ENCODE peak calls at places on chromosomes 12 and 14, in six cellular contexts. One of them, this sample, is unnamed.
A peak's percentile ranks its signal among the peaks of the same experiment; 100 is the strongest.

GRCh38 chr12:64240781-64241180 is 18.7 kb upstream of the KICS2 start:
- DNase-seq in right lobe of liver: no peak
- DNase-seq in cardiac muscle cell: no peak
- DNase-seq in left ventricle myocardium inferior: no peak
- DNase-seq in IMR-90: no peak
- DNase-seq in astrocyte of the spinal cord: no peak
- DNase-seq in this sample: no peak

GRCh38 chr12:103517161-103517560 is 21.4 kb upstream of the C12orf42 start:
- DNase-seq in astrocyte of the spinal cord: no peak
- DNase-seq in cardiac muscle cell: no peak
- DNase-seq in left ventricle myocardium inferior: no peak
- DNase-seq in right lobe of liver: no peak
- DNase-seq in IMR-90: no peak
- DNase-seq in this sample: no peak

GRCh38 chr14:75821828-75822521 is 159.8 kb downstream of the TGFB3 start:
- DNase-seq in cardiac muscle cell: no peak
- DNase-seq in left ventricle myocardium inferior: no peak
- DNase-seq in right lobe of liver: no peak
- DNase-seq in IMR-90: peak; percentile 52
- DNase-seq in astrocyte of the spinal cord: no peak
- DNase-seq in this sample: no peak

GRCh38 chr14:90894241-90894640 is 78.0 kb upstream of the TTC7B start:
- DNase-seq in astrocyte of the spinal cord: no peak
- DNase-seq in left ventricle myocardium inferior: no peak
- DNase-seq in right lobe of liver: no peak
- DNase-seq in IMR-90: no peak
- DNase-seq in cardiac muscle cell: no peak
- DNase-seq in this sample: no peak

GRCh38 chr12:47903151-47903611 is 1.6 kb downstream of the VDR start:
- DNase-seq in left ventricle myocardium inferior: no peak
- DNase-seq in right lobe of liver: no peak
- DNase-seq in IMR-90: peak; percentile 76
- DNase-seq in astrocyte of the spinal cord: peak; percentile 88
- DNase-seq in cardiac muscle cell: peak; percentile 70
- DNase-seq in this sample: no peak

GRCh38 chr14:99416909-99417308 is 63.8 kb downstream of the SETD3 start:
- DNase-seq in IMR-90: no peak
- DNase-seq in right lobe of liver: no peak
- DNase-seq in left ventricle myocardium inferior: no peak
- DNase-seq in cardiac muscle cell: no peak
- DNase-seq in astrocyte of the spinal cord: no peak
- DNase-seq in this sample: no peak

GRCh38 chr12:71744522-71745300 is 10.0 kb upstream of the RAB21 start:
- DNase-seq in right lobe of liver: no peak
- DNase-seq in left ventricle myocardium inferior: no peak
- DNase-seq in astrocyte of the spinal cord: no peak
- DNase-seq in cardiac muscle cell: no peak
- DNase-seq in IMR-90: no peak
- DNase-seq in this sample: no peak

GRCh38 chr12:104573-105081 is 38.1 kb downstream of the IQSEC3 start:
- DNase-seq in left ventricle myocardium inferior: no peak
- DNase-seq in astrocyte of the spinal cord: no peak
- DNase-seq in cardiac muscle cell: peak; percentile 21
- DNase-seq in IMR-90: no peak
- DNase-seq in right lobe of liver: no peak
- DNase-seq in this sample: no peak

GRCh38 chr14:99548285-99548684 is 55.7 kb downstream of the CCDC85C start:
- DNase-seq in cardiac muscle cell: no peak
- DNase-seq in IMR-90: no peak
- DNase-seq in left ventricle myocardium inferior: no peak
- DNase-seq in right lobe of liver: no peak
- DNase-seq in astrocyte of the spinal cord: no peak
- DNase-seq in this sample: no peak

GRCh38 chr12:76948895-76949294 is 70.1 kb upstream of the CSRP2 start:
- DNase-seq in IMR-90: no peak
- DNase-seq in right lobe of liver: no peak
- DNase-seq in astrocyte of the spinal cord: no peak
- DNase-seq in cardiac muscle cell: no peak
- DNase-seq in left ventricle myocardium inferior: no peak
- DNase-seq in this sample: no peak

DNA sequence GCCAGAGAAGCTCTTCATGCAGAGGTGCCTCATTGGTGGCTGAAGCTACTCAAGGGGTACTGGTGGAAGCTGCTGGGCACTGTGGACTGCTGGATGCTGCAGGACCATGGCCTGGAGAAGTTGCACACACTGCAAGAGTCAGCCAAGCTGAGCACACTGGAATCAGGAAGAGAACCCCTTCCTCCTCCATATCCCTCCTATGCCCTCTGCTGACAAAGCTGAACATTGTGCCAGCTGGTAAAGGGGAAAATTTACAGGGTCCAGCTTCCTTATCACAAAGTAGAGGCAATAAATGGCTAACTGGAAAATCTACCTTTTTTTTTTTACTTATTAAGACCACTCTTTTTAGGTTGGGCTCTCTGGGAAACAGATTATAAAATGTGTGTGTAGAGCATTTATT is 6.5 kb downstream of the CCDC175 start:
- DNase-seq in IMR-90: no peak
- DNase-seq in right lobe of liver: no peak
- DNase-seq in cardiac muscle cell: peak; percentile 11
- DNase-seq in astrocyte of the spinal cord: no peak
- DNase-seq in left ventricle myocardium inferior: no peak
- DNase-seq in this sample: no peak
- TF ChIP-seq CTCF in IMR-90: peak; percentile 21
- TF ChIP-seq CTCF in right lobe of liver: no peak
- TF ChIP-seq CTCF in cardiac muscle cell: peak; percentile 10
- TF ChIP-seq CTCF in astrocyte of the spinal cord: peak; percentile 23
- TF ChIP-seq CTCF in left ventricle myocardium inferior: no peak
- TF ChIP-seq CTCF in this sample: no peak

GRCh38 chr12:24853588-24853987 is 95.3 kb downstream of the BCAT1 start:
- DNase-seq in IMR-90: peak; percentile 87
- DNase-seq in right lobe of liver: no peak
- DNase-seq in astrocyte of the spinal cord: peak; percentile 73
- DNase-seq in left ventricle myocardium inferior: no peak
- DNase-seq in cardiac muscle cell: peak; percentile 47
- DNase-seq in this sample: no peak

GRCh38 chr12:24853094-24853493 is 95.8 kb downstream of the BCAT1 start:
- DNase-seq in cardiac muscle cell: no peak
- DNase-seq in left ventricle myocardium inferior: no peak
- DNase-seq in right lobe of liver: no peak
- DNase-seq in IMR-90: no peak
- DNase-seq in astrocyte of the spinal cord: no peak
- DNase-seq in this sample: no peak

GRCh38 chr12:24851341-24851740 is 97.6 kb downstream of the BCAT1 start:
- DNase-seq in cardiac muscle cell: no peak
- DNase-seq in right lobe of liver: no peak
- DNase-seq in IMR-90: no peak
- DNase-seq in astrocyte of the spinal cord: no peak
- DNase-seq in left ventricle myocardium inferior: no peak
- DNase-seq in this sample: no peak

GRCh38 chr12:24851816-24852337 is 97.0 kb downstream of the BCAT1 start:
- DNase-seq in cardiac muscle cell: no peak
- DNase-seq in IMR-90: no peak
- DNase-seq in right lobe of liver: no peak
- DNase-seq in left ventricle myocardium inferior: no peak
- DNase-seq in astrocyte of the spinal cord: no peak
- DNase-seq in this sample: no peak

GRCh38 chr12:24852420-24852819 is 96.5 kb downstream of the BCAT1 start:
- DNase-seq in right lobe of liver: no peak
- DNase-seq in IMR-90: no peak
- DNase-seq in cardiac muscle cell: no peak
- DNase-seq in astrocyte of the spinal cord: peak; percentile 24
- DNase-seq in left ventricle myocardium inferior: no peak
- DNase-seq in this sample: no peak
- TF ChIP-seq CTCF in right lobe of liver: peak; percentile 49
- TF ChIP-seq CTCF in IMR-90: peak; percentile 30
- TF ChIP-seq CTCF in cardiac muscle cell: peak; percentile 47
- TF ChIP-seq CTCF in astrocyte of the spinal cord: peak; percentile 36
- TF ChIP-seq CTCF in left ventricle myocardium inferior: peak; percentile 44
- TF ChIP-seq CTCF in this sample: peak; percentile 38

GRCh38 chr12:4144676-4145075 is 128.9 kb upstream of the CCND2 start:
- DNase-seq in cardiac muscle cell: no peak
- DNase-seq in left ventricle myocardium inferior: no peak
- DNase-seq in IMR-90: no peak
- DNase-seq in astrocyte of the spinal cord: no peak
- DNase-seq in right lobe of liver: no peak
- DNase-seq in this sample: no peak

GRCh38 chr12:4141344-4142270 is 132.0 kb upstream of the CCND2 start:
- DNase-seq in cardiac muscle cell: no peak
- DNase-seq in IMR-90: no peak
- DNase-seq in right lobe of liver: peak; percentile 17
- DNase-seq in astrocyte of the spinal cord: no peak
- DNase-seq in left ventricle myocardium inferior: no peak
- DNase-seq in this sample: no peak

GRCh38 chr12:4140607-4141301 is 132.8 kb upstream of the CCND2 start:
- DNase-seq in cardiac muscle cell: no peak
- DNase-seq in astrocyte of the spinal cord: no peak
- DNase-seq in left ventricle myocardium inferior: no peak
- DNase-seq in IMR-90: no peak
- DNase-seq in right lobe of liver: peak; percentile 30
- DNase-seq in this sample: no peak

GRCh38 chr12:4145990-4146859 is 127.3 kb upstream of the CCND2 start:
- DNase-seq in cardiac muscle cell: no peak
- DNase-seq in left ventricle myocardium inferior: no peak
- DNase-seq in IMR-90: no peak
- DNase-seq in astrocyte of the spinal cord: no peak
- DNase-seq in right lobe of liver: no peak
- DNase-seq in this sample: no peak

GRCh38 chr12:4143909-4144308 is 129.7 kb upstream of the CCND2 start:
- DNase-seq in cardiac muscle cell: no peak
- DNase-seq in right lobe of liver: peak; percentile 18
- DNase-seq in left ventricle myocardium inferior: no peak
- DNase-seq in IMR-90: no peak
- DNase-seq in astrocyte of the spinal cord: no peak
- DNase-seq in this sample: no peak
- TF ChIP-seq CTCF in cardiac muscle cell: no peak
- TF ChIP-seq CTCF in right lobe of liver: no peak
- TF ChIP-seq CTCF in left ventricle myocardium inferior: no peak
- TF ChIP-seq CTCF in IMR-90: no peak
- TF ChIP-seq CTCF in astrocyte of the spinal cord: no peak
- TF ChIP-seq CTCF in this sample: no peak

GRCh38 chr12:13913371-13913770 is 68.0 kb downstream of the GRIN2B start:
- DNase-seq in right lobe of liver: no peak
- DNase-seq in cardiac muscle cell: no peak
- DNase-seq in left ventricle myocardium inferior: no peak
- DNase-seq in astrocyte of the spinal cord: no peak
- DNase-seq in IMR-90: no peak
- DNase-seq in this sample: no peak
- TF ChIP-seq CTCF in right lobe of liver: peak; percentile 6
- TF ChIP-seq CTCF in cardiac muscle cell: no peak
- TF ChIP-seq CTCF in left ventricle myocardium inferior: no peak
- TF ChIP-seq CTCF in astrocyte of the spinal cord: no peak
- TF ChIP-seq CTCF in IMR-90: no peak
- TF ChIP-seq CTCF in this sample: no peak

GRCh38 chr12:106108187-106108816 is 30.5 kb downstream of the NUAK1 start:
- DNase-seq in IMR-90: peak; percentile 65
- DNase-seq in right lobe of liver: no peak
- DNase-seq in left ventricle myocardium inferior: no peak
- DNase-seq in astrocyte of the spinal cord: peak; percentile 73
- DNase-seq in cardiac muscle cell: peak; percentile 91
- DNase-seq in this sample: no peak
- TF ChIP-seq CTCF in IMR-90: peak; percentile 16
- TF ChIP-seq CTCF in right lobe of liver: no peak
- TF ChIP-seq CTCF in left ventricle myocardium inferior: peak; percentile 29
- TF ChIP-seq CTCF in astrocyte of the spinal cord: no peak
- TF ChIP-seq CTCF in cardiac muscle cell: peak; percentile 30
- TF ChIP-seq CTCF in this sample: no peak

GRCh38 chr12:131643581-131644452 is 67.1 kb upstream of the SFSWAP start:
- DNase-seq in right lobe of liver: no peak
- DNase-seq in cardiac muscle cell: no peak
- DNase-seq in astrocyte of the spinal cord: no peak
- DNase-seq in left ventricle myocardium inferior: no peak
- DNase-seq in IMR-90: no peak
- DNase-seq in this sample: no peak
- TF ChIP-seq CTCF in right lobe of liver: no peak
- TF ChIP-seq CTCF in cardiac muscle cell: no peak
- TF ChIP-seq CTCF in astrocyte of the spinal cord: no peak
- TF ChIP-seq CTCF in left ventricle myocardium inferior: no peak
- TF ChIP-seq CTCF in IMR-90: no peak
- TF ChIP-seq CTCF in this sample: no peak

This sample was measured in nephron progenitor cell.